ENCODE peak calls at places on chromosomes 13 and 19, in four cellular contexts. One of them, this sample, is unnamed.

GRCh38 chr13:73672492-73672891 is 461.7 kb downstream of the KLF12 start:
- DNase-seq in IMR-90: no peak
- DNase-seq in H9: no peak
- DNase-seq in H1: no peak
- DNase-seq in this sample: no peak

GRCh38 chr19:18418725-18419194 is 438 bp upstream of the SSBP4 start:
- DNase-seq in H1: no peak
- DNase-seq in H9: no peak
- DNase-seq in IMR-90: no peak
- DNase-seq in this sample: no peak

GRCh38 chr19:13843104-13843921 is 33.6 kb upstream of the NANOS3 start:
- DNase-seq in H9: peak; percentile 74
- DNase-seq in IMR-90: peak; percentile 47
- DNase-seq in H1: no peak
- DNase-seq in this sample: peak; percentile 84

GRCh38 chr13:29993196-29993595 is 142.8 kb upstream of the UBL3 start:
- DNase-seq in IMR-90: no peak
- DNase-seq in H9: no peak
- DNase-seq in H1: no peak
- DNase-seq in this sample: peak; percentile 23

GRCh38 chr13:110314516-110315245 is 7.6 kb downstream of the COL4A2 start:
- DNase-seq in H1: no peak
- DNase-seq in IMR-90: no peak
- DNase-seq in H9: peak; percentile 20
- DNase-seq in this sample: no peak

GRCh38 chr13:80239571-80240255 is 101.2 kb downstream of the SPRY2 start:
- DNase-seq in H9: no peak
- DNase-seq in H1: no peak
- DNase-seq in IMR-90: peak; percentile 2
- DNase-seq in this sample: no peak

GRCh38 chr19:2294377-2295335 is 12.7 kb upstream of the PEAK3 start:
- DNase-seq in H9: no peak
- DNase-seq in H1: no peak
- DNase-seq in IMR-90: peak; percentile 54
- DNase-seq in this sample: no peak

GRCh38 chr19:4713384-4713951 is 10.2 kb downstream of the DPP9 start:
- DNase-seq in H9: no peak
- DNase-seq in IMR-90: peak; percentile 97
- DNase-seq in H1: no peak
- DNase-seq in this sample: no peak

GRCh38 chr13:19587635-19588300 is 26.4 kb upstream of the TPTE2 start:
- DNase-seq in H9: no peak
- DNase-seq in H1: no peak
- DNase-seq in IMR-90: peak; percentile 52
- DNase-seq in this sample: peak; percentile 20

GRCh38 chr13:43360911-43361605 is 337.7 kb downstream of the DNAJC15 start:
- DNase-seq in H1: no peak
- DNase-seq in IMR-90: peak; percentile 63
- DNase-seq in H9: no peak
- DNase-seq in this sample: no peak

GRCh38 chr19:41863209-41863931 is 3.3 kb downstream of the RPS19 start:
- DNase-seq in H9: no peak
- DNase-seq in H1: no peak
- DNase-seq in IMR-90: no peak
- DNase-seq in this sample: no peak

GRCh38 chr13:21022056-21022693 is 39.2 kb downstream of the LATS2 start:
- DNase-seq in H9: no peak
- DNase-seq in H1: no peak
- DNase-seq in IMR-90: peak; percentile 18
- DNase-seq in this sample: no peak

GRCh38 chr13:19927117-19927734 is 31.3 kb upstream of the ZMYM2 start:
- DNase-seq in IMR-90: peak; percentile 31
- DNase-seq in H9: no peak
- DNase-seq in H1: no peak
- DNase-seq in this sample: peak; percentile 19

GRCh38 chr19:46622118-46622446 is 2.8 kb downstream of the PTGIR start:
- DNase-seq in IMR-90: no peak
- DNase-seq in H1: no peak
- DNase-seq in H9: no peak
- DNase-seq in this sample: no peak

GRCh38 chr19:46620267-46620666 is 4.6 kb downstream of the PTGIR start:
- DNase-seq in H9: no peak
- DNase-seq in H1: no peak
- DNase-seq in IMR-90: no peak
- DNase-seq in this sample: no peak

GRCh38 chr19:46621191-46622117 is 3.4 kb downstream of the PTGIR start:
- DNase-seq in IMR-90: peak; percentile 11
- DNase-seq in H1: no peak
- DNase-seq in H9: no peak
- DNase-seq in this sample: no peak

GRCh38 chr19:46618670-46619231 is 6.1 kb downstream of the PTGIR start:
- DNase-seq in H1: no peak
- DNase-seq in IMR-90: peak; percentile 37
- DNase-seq in H9: no peak
- DNase-seq in this sample: no peak

DNA sequence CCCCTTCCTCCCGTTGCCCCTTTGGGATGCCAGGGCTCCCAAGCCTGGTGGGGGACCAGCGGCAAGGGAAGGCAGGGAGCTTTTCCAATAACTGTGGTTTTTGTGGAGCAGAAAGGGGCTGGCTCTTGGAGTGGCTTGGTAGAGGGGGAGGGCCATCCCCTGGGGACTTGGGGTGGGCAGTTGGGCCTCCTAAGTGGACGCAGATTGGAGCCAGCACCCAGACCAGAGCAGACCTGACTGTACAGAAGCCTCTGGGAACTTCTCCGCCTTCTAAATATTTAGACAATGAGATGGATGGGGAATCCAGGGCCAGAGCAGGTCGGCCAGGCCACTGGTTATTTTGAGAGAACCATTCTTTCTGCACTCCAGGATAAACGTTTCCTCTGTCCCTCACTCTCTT is 4.2 kb downstream of the PTGIR start:
- DNase-seq in H9: no peak
- DNase-seq in H1: no peak
- DNase-seq in IMR-90: peak; percentile 85
- DNase-seq in this sample: no peak
- H4K5ac ChIP-seq in H9: no peak overlapping the region
- H4K5ac ChIP-seq in H1: no peak overlapping the region
- H4K5ac ChIP-seq in IMR-90: no peak overlapping the region
- H4K5ac ChIP-seq in this sample: no peak overlapping the region

GRCh38 chr13:25971499-25972145 is 80.2 kb downstream of the SHISA2 start:
- DNase-seq in H1: no peak
- DNase-seq in H9: no peak
- DNase-seq in IMR-90: no peak
- DNase-seq in this sample: no peak
- H2BK15ac ChIP-seq in H1: peak overlapping the region; percentile 3
- H2BK15ac ChIP-seq in H9: no peak overlapping the region
- H2BK15ac ChIP-seq in IMR-90: no peak overlapping the region
- H2BK15ac ChIP-seq in this sample: no peak overlapping the region

GRCh38 chr13:92821324-92821723 is 405.3 kb upstream of the GPC6 start:
- DNase-seq in H1: no peak
- DNase-seq in H9: no peak
- DNase-seq in IMR-90: no peak
- DNase-seq in this sample: peak; percentile 45

GRCh38 chr13:92827503-92827902 is 399.1 kb upstream of the GPC6 start:
- DNase-seq in H1: no peak
- DNase-seq in H9: no peak
- DNase-seq in IMR-90: no peak
- DNase-seq in this sample: peak; percentile 9

GRCh38 chr13:92826197-92826596 is 400.4 kb upstream of the GPC6 start:
- DNase-seq in IMR-90: no peak
- DNase-seq in H1: no peak
- DNase-seq in H9: no peak
- DNase-seq in this sample: no peak

GRCh38 chr13:92823059-92823458 is 403.5 kb upstream of the GPC6 start:
- DNase-seq in H9: no peak
- DNase-seq in H1: no peak
- DNase-seq in IMR-90: no peak
- DNase-seq in this sample: no peak
- H4K5ac ChIP-seq in H9: no peak overlapping the region
- H4K5ac ChIP-seq in H1: no peak overlapping the region
- H4K5ac ChIP-seq in IMR-90: no peak overlapping the region
- H4K5ac ChIP-seq in this sample: no peak overlapping the region

GRCh38 chr13:78599911-78600310 is 3.4 kb downstream of the POU4F1 start:
- DNase-seq in H1: no peak
- DNase-seq in H9: no peak
- DNase-seq in IMR-90: no peak
- DNase-seq in this sample: no peak

GRCh38 chr13:78598933-78599332 is 4.4 kb downstream of the POU4F1 start:
- DNase-seq in H1: no peak
- DNase-seq in IMR-90: no peak
- DNase-seq in H9: no peak
- DNase-seq in this sample: no peak

GRCh38 chr13:78601124-78601885 is 2.0 kb downstream of the POU4F1 start:
- DNase-seq in H9: peak; percentile 46
- DNase-seq in IMR-90: peak; percentile 7
- DNase-seq in H1: no peak
- DNase-seq in this sample: no peak

GRCh38 chr13:78601886-78602560 is 1.3 kb downstream of the POU4F1 start:
- DNase-seq in H9: no peak
- DNase-seq in H1: no peak
- DNase-seq in IMR-90: no peak
- DNase-seq in this sample: no peak

DNA sequence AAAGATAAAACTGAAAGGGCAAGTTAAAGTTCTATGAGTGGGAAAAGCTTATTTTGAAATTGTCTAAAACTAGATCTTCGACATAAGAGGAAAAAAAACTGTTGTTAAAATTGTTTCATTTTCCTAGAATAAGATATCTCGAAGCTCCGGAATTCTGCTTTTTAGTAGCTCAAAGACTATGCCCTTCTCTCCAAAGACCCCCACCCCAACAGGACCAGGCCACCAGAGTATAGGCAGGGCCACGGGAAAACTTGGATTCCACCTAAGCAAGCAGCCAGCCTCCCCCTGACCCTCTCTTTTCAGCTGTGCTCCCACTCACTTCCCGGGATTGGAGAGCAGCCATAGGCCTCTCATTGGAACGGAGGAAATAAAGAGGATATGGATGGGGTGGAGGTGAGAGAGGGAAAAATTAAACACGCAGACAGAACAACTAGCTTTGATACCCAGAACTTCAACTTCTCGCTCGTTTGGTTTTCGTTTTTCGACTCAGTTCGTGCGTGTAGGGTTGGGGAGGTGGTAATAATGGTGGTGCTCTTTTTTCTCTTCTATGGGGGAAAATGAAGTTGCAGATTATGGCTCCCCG is 2.9 kb downstream of the POU4F1 start:
- DNase-seq in H1: no peak
- DNase-seq in H9: no peak
- DNase-seq in IMR-90: no peak
- DNase-seq in this sample: no peak
- H2BK15ac ChIP-seq in H1: no peak overlapping the region
- H2BK15ac ChIP-seq in H9: no peak overlapping the region
- H2BK15ac ChIP-seq in IMR-90: no peak overlapping the region
- H2BK15ac ChIP-seq in this sample: no peak overlapping the region